ENCODE peak calls at places on chromosomes 13 and 19, in seven cellular contexts. J is H9; C is GM23248; B is tibial artery; T is gastrocnemius medialis; W is brain microvascular endothelial cell; O is naive thymus-derived CD4-positive, alpha-beta T cell. V is an unnamed sample.

GRCh38 chr13:25971499-25972145 is 80.2 kb downstream of the SHISA2 start:
- DNase-seq in J (no peak), C (no peak), B (no peak), T (no peak), W (no peak), O (no peak), V (no peak)

GRCh38 chr13:80419416-80419815 is 78.5 kb upstream of the SPRY2 start:
- DNase-seq in J (no peak), C (no peak), B (no peak), T (no peak), W (no peak), O (no peak), V (no peak)

GRCh38 chr13:54989418-54989817 is 1960.8 kb downstream of the OLFM4 start:
- DNase-seq in J (no peak), C (no peak), B (no peak), T (no peak), W (no peak), O (no peak), V (no peak)

GRCh38 chr19:28393574-28394336 is 819.2 kb downstream of the UQCRFS1 start:
- DNase-seq in J (no peak), C (peak), B (no peak), T (no peak), W (no peak), O (no peak), V (no peak)

GRCh38 chr19:3057275-3057714 is 5.0 kb downstream of the TLE5 start:
- DNase-seq in J (peak), C (peak), B (peak), T (peak), W (no peak), O (no peak), V (no peak)

GRCh38 chr19:49431330-49431749 is 6.2 kb downstream of the GFY start:
- DNase-seq in J (no peak), C (no peak), B (no peak), T (no peak), W (no peak), O (no peak), V (no peak)

GRCh38 chr19:14472202-14472961 is 2.8 kb downstream of the PTGER1 start:
- DNase-seq in J (peak), C (peak), B (peak), T (no peak), W (no peak), O (peak), V (peak)

GRCh38 chr13:73364706-73365105 is 305.9 kb downstream of the KLF5 start:
- DNase-seq in J (no peak), C (no peak), B (no peak), T (no peak), W (no peak), O (no peak), V (no peak)

GRCh38 chr13:99525967-99526366 is 24.7 kb downstream of the TM9SF2 start:
- DNase-seq in J (no peak), C (no peak), B (no peak), T (no peak), W (no peak), O (no peak), V (no peak)

GRCh38 chr13:48437381-48437780 is 24.5 kb upstream of the LPAR6 start:
- DNase-seq in J (no peak), C (no peak), B (peak), T (peak), W (peak), O (no peak), V (peak)

GRCh38 chr13:19957320-19958118 is 1.0 kb upstream of the ZMYM2 start:
- DNase-seq in J (peak), C (peak), B (peak), T (peak), W (peak), O (peak), V (peak)

GRCh38 chr19:42207767-42208259 is 9.7 kb downstream of the DEDD2 start:
- DNase-seq in J (no peak), C (peak), B (no peak), T (no peak), W (peak), O (no peak), V (peak)

GRCh38 chr13:74040200-74040599 is 94.0 kb downstream of the KLF12 start:
- DNase-seq in J (peak), C (peak), B (peak), T (peak), W (peak), O (no peak), V (peak)

GRCh38 chr13:106318941-106319411 is 216.5 kb downstream of the EFNB2 start:
- DNase-seq in J (no peak), C (peak), B (no peak), T (no peak), W (peak), O (no peak), V (peak)

GRCh38 chr19:51107406-51108065 is 673 bp downstream of the CTU1 start:
- DNase-seq in J (peak), C (peak), B (no peak), T (no peak), W (peak), O (no peak), V (no peak)

GRCh38 chr19:995051-995827 is 5.0 kb upstream of the GRIN3B start:
- DNase-seq in J (no peak), C (no peak), B (no peak), T (no peak), W (no peak), O (no peak), V (no peak)

GRCh38 chr19:51546650-51547396 is 15.4 kb upstream of the SIGLEC6 start:
- DNase-seq in J (no peak), C (peak), B (no peak), T (no peak), W (peak), O (peak), V (peak)

GRCh38 chr19:2926341-2927031 is 18.3 kb downstream of the ZNF77 start:
- DNase-seq in J (no peak), C (no peak), B (no peak), T (no peak), W (no peak), O (no peak), V (no peak)

GRCh38 chr19:12669272-12670158 is 2.9 kb downstream of the WDR83 start:
- DNase-seq in J (peak), C (peak), B (peak), T (peak), W (peak), O (peak), V (peak)

GRCh38 chr13:100495455-100495854 is 93.1 kb downstream of the GGACT start:
- DNase-seq in J (no peak), C (no peak), B (no peak), T (no peak), W (no peak), O (no peak), V (no peak)

GRCh38 chr13:51523082-51523518 is 61.2 kb upstream of the WDFY2 start:
- DNase-seq in J (no peak), C (peak), B (peak), T (peak), W (no peak), O (no peak), V (no peak)

GRCh38 chr19:16319466-16319865 is 5.2 kb upstream of the KLF2 start:
- DNase-seq in J (no peak), C (peak), B (no peak), T (no peak), W (no peak), O (no peak), V (no peak)

GRCh38 chr19:7701049-7701653 is 780 bp downstream of the FCER2 start:
- DNase-seq in J (no peak), C (no peak), B (no peak), T (no peak), W (no peak), O (no peak), V (no peak)

GRCh38 chr13:80603351-80603750 is 262.4 kb upstream of the SPRY2 start:
- DNase-seq in J (no peak), C (no peak), B (no peak), T (no peak), W (no peak), O (no peak), V (no peak)

GRCh38 chr19:12778020-12778904 is 2.9 kb upstream of the HOOK2 start:
- DNase-seq in J (peak), C (peak), B (peak), T (peak), W (peak), O (peak), V (peak)

GRCh38 chr13:49836516-49836915 is 44.0 kb upstream of the KPNA3 start:
- DNase-seq in J (peak), C (no peak), B (no peak), T (no peak), W (no peak), O (no peak), V (no peak)

GRCh38 chr13:27005976-27006518 is 165.6 kb downstream of the USP12 start:
- DNase-seq in J (peak), C (no peak), B (no peak), T (no peak), W (no peak), O (no peak), V (no peak)

GRCh38 chr13:26538363-26539317 is 18.8 kb upstream of the WASF3 start:
- DNase-seq in J (no peak), C (peak), B (peak), T (no peak), W (no peak), O (no peak), V (no peak)

GRCh38 chr19:28213476-28214082 is 999.4 kb downstream of the UQCRFS1 start:
- DNase-seq in J (no peak), C (peak), B (no peak), T (no peak), W (no peak), O (no peak), V (no peak)

GRCh38 chr19:55160128-55160985 is 2.8 kb upstream of the TNNI3 start:
- DNase-seq in J (peak), C (peak), B (peak), T (peak), W (peak), O (peak), V (peak)

GRCh38 chr13:48161530-48162179 is 66.8 kb upstream of the MED4 start:
- DNase-seq in J (no peak), C (no peak), B (peak), T (peak), W (no peak), O (no peak), V (peak)

GRCh38 chr19:2494447-2495129 is 18.7 kb downstream of the GADD45B start:
- DNase-seq in J (no peak), C (peak), B (peak), T (peak), W (peak), O (peak), V (peak)

GRCh38 chr13:29963086-29963485 is 112.7 kb upstream of the UBL3 start:
- DNase-seq in J (no peak), C (no peak), B (no peak), T (no peak), W (no peak), O (no peak), V (no peak)

GRCh38 chr19:1861599-1862031 is 1.8 kb downstream of the KLF16 start:
- DNase-seq in J (no peak), C (peak), B (no peak), T (no peak), W (no peak), O (no peak), V (no peak)

GRCh38 chr19:42175952-42176648 is 41.4 kb downstream of the DEDD2 start:
- DNase-seq in J (peak), C (peak), B (no peak), T (no peak), W (no peak), O (no peak), V (peak)

GRCh38 chr13:24906268-24906667 is 142.3 kb downstream of the RNF17 start:
- DNase-seq in J (no peak), C (no peak), B (no peak), T (no peak), W (no peak), O (no peak), V (no peak)

GRCh38 chr13:44271915-44272341 is 101.7 kb upstream of the SERP2 start:
- DNase-seq in J (no peak), C (no peak), B (peak), T (peak), W (no peak), O (no peak), V (no peak)

GRCh38 chr19:7923295-7924191 is 2.4 kb downstream of the CTXN1 start:
- DNase-seq in J (no peak), C (no peak), B (no peak), T (no peak), W (no peak), O (no peak), V (no peak)

GRCh38 chr19:45363861-45364459 is 6.4 kb downstream of the ERCC2 start:
- DNase-seq in J (no peak), C (no peak), B (no peak), T (no peak), W (no peak), O (no peak), V (no peak)
- H3K27ac ChIP-seq in J (no peak), C (no peak), B (no peak), T (no peak), W (no peak), O (no peak), V (no peak)

GRCh38 chr13:38537026-38537425 is 149.9 kb upstream of the FREM2 start:
- DNase-seq in J (no peak), C (no peak), B (no peak), T (no peak), W (no peak), O (no peak), V (no peak)
- H3K27ac ChIP-seq in J (no peak), C (no peak), B (no peak), T (no peak), W (no peak), O (no peak), V (no peak)

GRCh38 chr13:112588490-112589297 is 741 bp upstream of the TUBGCP3 start:
- DNase-seq in J (no peak), C (no peak), B (no peak), T (no peak), W (no peak), O (no peak), V (no peak)
- H3K27ac ChIP-seq in J (no peak), C (peak), B (peak), T (peak), W (no peak), O (peak), V (peak)

DNA sequence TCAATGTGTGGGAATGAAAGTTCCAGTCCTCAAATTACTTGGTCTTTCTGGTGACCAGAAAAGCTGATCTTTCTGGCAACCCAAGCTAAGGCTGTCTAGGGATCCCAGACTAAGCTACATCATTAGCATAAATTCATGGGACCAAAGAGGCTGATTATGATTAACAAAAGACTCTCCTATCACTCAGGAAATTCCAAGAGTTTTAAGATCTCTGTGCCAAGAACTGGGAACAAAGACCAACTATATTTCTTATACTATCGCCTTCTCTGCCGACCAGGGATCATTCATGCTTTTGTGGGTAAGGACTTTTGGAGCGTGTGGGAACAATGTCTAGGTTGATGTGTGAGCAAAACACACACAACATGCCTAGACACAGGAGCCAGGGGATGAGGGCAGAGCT is 31.5 kb upstream of the ZNF507 start:
- DNase-seq in J (no peak), C (no peak), B (no peak), T (no peak), W (no peak), O (no peak), V (no peak)
- H3K27ac ChIP-seq in J (no peak), C (no peak), B (no peak), T (no peak), W (no peak), O (no peak), V (no peak)

GRCh38 chr13:46983881-46984280 is 87.0 kb upstream of the HTR2A start:
- DNase-seq in J (no peak), C (peak), B (no peak), T (no peak), W (peak), O (no peak), V (no peak)

GRCh38 chr13:46982856-46983582 is 86.2 kb upstream of the HTR2A start:
- DNase-seq in J (no peak), C (no peak), B (no peak), T (no peak), W (no peak), O (no peak), V (no peak)
- H3K27ac ChIP-seq in J (no peak), C (no peak), B (no peak), T (no peak), W (no peak), O (no peak), V (no peak)

DNA sequence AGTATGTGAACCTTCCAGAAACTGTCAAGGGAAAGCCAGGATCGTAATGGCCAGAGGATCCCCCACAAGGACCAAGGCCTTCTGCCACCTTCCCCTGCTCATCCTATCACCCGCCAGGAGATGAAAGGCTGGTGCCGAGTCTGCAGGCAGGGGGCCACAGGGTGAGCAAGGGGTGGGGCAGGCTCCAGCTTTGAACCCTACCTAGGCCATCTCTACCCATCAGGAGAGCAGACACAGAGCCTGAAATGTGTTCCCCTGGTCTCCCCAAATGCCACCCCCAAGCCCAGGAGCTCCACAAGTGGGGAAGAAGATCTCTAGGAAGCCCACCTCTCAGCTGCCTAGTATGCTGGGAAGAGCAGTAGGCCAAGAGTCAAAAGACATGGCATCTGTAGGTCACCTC is 95.1 kb downstream of the KCTD15 start:
- DNase-seq in J (no peak), C (no peak), B (no peak), T (no peak), W (no peak), O (no peak), V (no peak)
- H3K27ac ChIP-seq in J (no peak), C (no peak), B (no peak), T (no peak), W (no peak), O (no peak), V (no peak)

DNA sequence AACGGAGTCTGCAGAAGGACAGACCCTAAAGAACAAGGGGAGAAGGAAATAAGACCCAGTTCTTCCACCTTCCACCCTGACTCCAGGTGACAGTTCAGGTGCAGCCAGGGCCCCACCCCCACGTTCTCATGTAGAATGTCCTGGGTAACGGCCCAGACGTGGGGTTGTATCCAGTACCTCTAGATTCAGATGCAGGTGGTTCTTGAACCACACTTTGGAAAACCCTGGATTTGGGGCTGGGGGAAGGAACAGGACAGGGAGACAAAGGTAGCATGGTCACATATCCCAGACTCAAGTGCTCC is 2.2 kb downstream of the DMPK start:
- DNase-seq in J (no peak), C (no peak), B (no peak), T (no peak), W (no peak), O (no peak), V (no peak)
- H3K27ac ChIP-seq in J (no peak), C (no peak), B (peak), T (peak), W (no peak), O (no peak), V (no peak)

GRCh38 chr13:111031531-111031961 is 83.6 kb upstream of the ARHGEF7 start:
- DNase-seq in J (no peak), C (peak), B (no peak), T (peak), W (peak), O (no peak), V (no peak)
- H3K27ac ChIP-seq in J (no peak), C (peak), B (no peak), T (peak), W (no peak), O (no peak), V (no peak)

DNA sequence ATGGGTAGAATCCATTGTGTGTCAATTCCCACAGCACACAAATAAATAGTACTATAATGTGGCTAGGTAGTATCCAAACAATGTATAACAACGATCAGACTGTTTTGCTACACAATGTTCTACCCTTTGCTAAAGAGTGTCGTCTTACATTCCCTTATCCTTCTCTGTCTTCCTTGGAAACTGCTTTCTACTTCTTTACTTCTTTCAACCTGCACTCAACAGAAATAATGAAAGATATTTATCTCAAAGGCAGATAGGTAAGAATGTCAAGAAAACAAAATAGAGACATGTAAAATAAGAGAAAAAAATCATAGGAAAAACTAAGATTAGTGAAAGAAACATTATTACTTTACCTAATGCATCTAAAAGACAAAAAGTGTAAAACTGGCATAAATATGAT is 814.7 kb downstream of the PCDH9 start:
- DNase-seq in J (no peak), C (no peak), B (no peak), T (no peak), W (no peak), O (no peak), V (no peak)
- H3K27ac ChIP-seq in J (no peak), C (no peak), B (no peak), T (no peak), W (no peak), O (no peak), V (no peak)